ENCODE peak calls at places on chromosomes 16 and 17, in seven cellular contexts. M is HCT116, T is fibroblast of villous mesenchyme, C is neuronal stem cell, F is neural progenitor cell, R is left ventricle myocardium inferior, W is colonic mucosa. V is an unnamed sample.

GRCh38 chr16:19242186-19242585 is 43.3 kb upstream of the CLEC19A start:
- DNase-seq in M (no peak), T (no peak), C (no peak), F (no peak), R (no peak), W (no peak), V (no peak)

GRCh38 chr17:6514371-6514770 is 42.0 kb downstream of the PITPNM3 start:
- DNase-seq in M (no peak), T (no peak), C (no peak), F (no peak), R (no peak), W (no peak), V (no peak)

GRCh38 chr16:25978227-25978626 is 286.5 kb downstream of the HS3ST4 start:
- DNase-seq in M (no peak), T (no peak), C (no peak), F (no peak), R (no peak), W (no peak), V (no peak)

GRCh38 chr16:67186550-67186950 is 2.8 kb upstream of the MATCAP1 start:
- DNase-seq in M (no peak), T (no peak), C (no peak), F (no peak), R (no peak), W (no peak), V (no peak)

GRCh38 chr17:74361613-74362391 is at the start of gene BTBD17:
- DNase-seq in M (no peak), T (peak; percentile 21), C (peak; percentile 91), F (peak; percentile 97), R (peak; percentile 55), W (peak; percentile 54), V (no peak)

GRCh38 chr17:77287432-77288068 is 146.8 kb downstream of the SEC14L1 start:
- DNase-seq in M (peak; percentile 92), T (peak; percentile 98), C (no peak), F (peak; percentile 69), R (peak; percentile 54), W (peak; percentile 61), V (peak; percentile 61)

GRCh38 chr16:79316004-79316458 is 284.5 kb downstream of the MAF start:
- DNase-seq in M (no peak), T (no peak), C (no peak), F (no peak), R (no peak), W (no peak), V (no peak)

GRCh38 chr16:67846320-67847063 is at the start of gene NUTF2:
- DNase-seq in M (peak; percentile 81), T (peak; percentile 95), C (peak; percentile 99), F (peak; percentile 99), R (peak; percentile 97), W (peak; percentile 96), V (peak; percentile 76)

GRCh38 chr17:72489273-72489641 is 368.4 kb downstream of the SOX9 start:
- DNase-seq in M (no peak), T (no peak), C (no peak), F (no peak), R (no peak), W (no peak), V (no peak)

GRCh38 chr16:88382491-88383400 is at the start of gene ZNF469:
- DNase-seq in M (no peak), T (peak; percentile 29), C (no peak), F (peak; percentile 69), R (peak; percentile 14), W (no peak), V (no peak)

DNA sequence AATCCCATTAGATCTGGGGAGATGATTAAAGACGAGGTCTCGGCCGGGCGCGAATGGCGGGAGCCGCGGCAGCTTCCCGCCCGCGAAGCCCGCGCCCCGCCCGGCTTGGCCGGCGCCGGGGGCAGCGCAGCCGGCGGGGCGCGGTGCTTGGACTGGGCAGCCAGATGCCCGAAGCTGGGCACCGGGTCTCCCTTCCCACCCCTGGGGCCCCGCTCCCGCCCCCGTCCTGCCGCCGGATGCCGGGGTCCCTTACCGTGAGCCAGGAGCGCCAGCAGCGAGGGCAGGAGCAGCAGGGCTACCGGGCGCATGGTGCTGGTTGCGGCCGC is 308 bp downstream of the SEZ6 start:
- DNase-seq in M (no peak), T (no peak), C (no peak), F (no peak), R (no peak), W (no peak), V (no peak)
- H3K4me3 ChIP-seq in M (no peak overlapping the region), T (no peak overlapping the region), C (no peak overlapping the region), F (peak overlapping the region; percentile 60), R (peak overlapping the region; percentile 36), W (no peak overlapping the region), V (no peak overlapping the region)

DNA sequence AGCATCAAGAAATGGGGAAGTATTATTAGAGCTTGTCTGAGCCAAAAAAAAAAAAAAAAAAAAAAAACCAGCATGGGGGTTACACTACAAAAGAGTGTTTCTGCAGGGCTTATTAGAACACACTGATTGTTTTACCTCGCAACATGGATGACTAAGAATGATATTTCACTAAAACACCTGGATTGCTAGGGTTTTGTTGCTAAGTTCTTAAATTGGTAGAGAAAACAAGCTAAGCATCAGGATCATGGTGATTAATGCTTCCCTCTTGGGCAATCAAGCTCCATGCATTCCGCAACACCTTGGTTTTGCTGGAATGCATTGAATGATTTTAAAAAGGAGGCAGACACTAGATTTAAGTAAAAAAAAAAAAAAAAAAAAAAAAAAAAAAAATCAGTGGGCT is 931.4 kb upstream of the CDH8 start:
- DNase-seq in M (no peak), T (no peak), C (no peak), F (no peak), R (no peak), W (no peak), V (no peak)
- H3K4me3 ChIP-seq in M (no peak overlapping the region), T (no peak overlapping the region), C (no peak overlapping the region), F (no peak overlapping the region), R (no peak overlapping the region), W (no peak overlapping the region), V (no peak overlapping the region)

GRCh38 chr17:79920751-79921410 is 81.6 kb upstream of the CBX4 start:
- DNase-seq in M (no peak), T (no peak), C (no peak), F (no peak), R (no peak), W (no peak), V (no peak)
- H3K4me3 ChIP-seq in M (no peak overlapping the region), T (no peak overlapping the region), C (no peak overlapping the region), F (no peak overlapping the region), R (no peak overlapping the region), W (no peak overlapping the region), V (no peak overlapping the region)

GRCh38 chr16:51150894-51151320 is at the start of gene SALL1:
- DNase-seq in M (no peak), T (no peak), C (no peak), F (peak; percentile 46), R (no peak), W (no peak), V (no peak)
- H3K4me3 ChIP-seq in M (no peak within 1 kb of the TSS), T (peak within 1 kb of the TSS; percentile 64), C (peak within 1 kb of the TSS; percentile 90), F (peak within 1 kb of the TSS; percentile 97), R (peak within 1 kb of the TSS; percentile 66), W (peak within 1 kb of the TSS; percentile 17), V (peak within 1 kb of the TSS; percentile 85)

GRCh38 chr17:7573324-7574080 is 5.9 kb upstream of the CD68 start:
- DNase-seq in M (no peak), T (peak; percentile 96), C (peak; percentile 84), F (peak; percentile 94), R (peak; percentile 90), W (peak; percentile 88), V (no peak)

GRCh38 chr17:7576432-7576937 is 3.0 kb upstream of the CD68 start:
- DNase-seq in M (no peak), T (no peak), C (no peak), F (no peak), R (no peak), W (no peak), V (no peak)

GRCh38 chr17:7574176-7574953 is 5.1 kb upstream of the CD68 start:
- DNase-seq in M (no peak), T (no peak), C (no peak), F (no peak), R (no peak), W (no peak), V (no peak)

GRCh38 chr17:7575959-7576358 is 3.5 kb upstream of the CD68 start:
- DNase-seq in M (no peak), T (no peak), C (no peak), F (no peak), R (no peak), W (no peak), V (no peak)

GRCh38 chr17:7575481-7575883 is 4.0 kb upstream of the CD68 start:
- DNase-seq in M (no peak), T (no peak), C (no peak), F (no peak), R (no peak), W (no peak), V (no peak)
- H3K4me3 ChIP-seq in M (peak overlapping the region; percentile 100), T (peak overlapping the region; percentile 95), C (no peak overlapping the region), F (peak overlapping the region; percentile 86), R (peak overlapping the region; percentile 95), W (no peak overlapping the region), V (peak overlapping the region; percentile 98)

DNA sequence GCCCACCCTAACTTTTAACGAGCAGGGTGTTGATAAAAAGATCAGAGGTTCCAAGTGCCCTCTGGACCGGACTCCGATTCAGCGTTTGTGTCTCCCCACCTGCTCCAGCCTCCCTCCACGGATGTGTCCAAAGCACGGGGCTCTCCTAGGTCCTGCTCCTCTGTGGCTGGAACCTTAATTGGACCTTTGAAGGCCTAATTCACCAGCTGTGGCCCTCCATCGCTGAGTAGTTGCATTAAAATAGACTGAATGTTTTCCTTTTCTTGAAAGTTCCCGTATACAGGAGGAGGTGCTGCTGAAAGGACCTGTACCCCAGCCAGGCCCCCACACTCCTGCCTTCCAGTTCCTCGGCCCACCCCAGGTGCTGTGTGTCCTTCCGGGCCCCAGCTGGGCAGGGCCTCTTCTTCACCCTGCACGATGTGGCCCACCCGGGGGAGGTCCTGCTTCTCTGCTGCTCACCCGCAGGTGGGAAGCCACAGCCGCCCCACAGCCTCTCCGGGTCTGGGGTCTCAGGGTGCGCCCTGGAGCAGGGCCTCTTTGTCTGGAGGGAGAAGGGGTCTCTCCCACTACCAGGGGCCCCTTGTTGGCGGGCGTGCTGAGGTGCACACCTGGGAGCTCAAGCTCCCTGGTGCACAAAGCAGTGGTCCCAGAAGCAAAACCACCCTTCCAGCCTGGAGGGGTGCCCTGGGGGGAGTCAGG is 1.3 kb upstream of the CACNA1H start:
- DNase-seq in M (no peak), T (no peak), C (no peak), F (no peak), R (no peak), W (no peak), V (no peak)
- H3K4me3 ChIP-seq in M (no peak overlapping the region), T (no peak overlapping the region), C (no peak overlapping the region), F (peak overlapping the region; percentile 68), R (no peak overlapping the region), W (no peak overlapping the region), V (no peak overlapping the region)

GRCh38 chr16:1344499-1344898 is 7.2 kb downstream of the TSR3 start:
- DNase-seq in M (no peak), T (no peak), C (no peak), F (no peak), R (no peak), W (no peak), V (no peak)

GRCh38 chr16:1341495-1342388 is 8.3 kb downstream of the BAIAP3 start:
- DNase-seq in M (no peak), T (no peak), C (no peak), F (no peak), R (no peak), W (no peak), V (no peak)

GRCh38 chr16:1345087-1345486 is 6.6 kb downstream of the TSR3 start:
- DNase-seq in M (no peak), T (no peak), C (no peak), F (no peak), R (no peak), W (no peak), V (no peak)

GRCh38 chr16:1342526-1343427 is 8.9 kb downstream of the TSR3 start:
- DNase-seq in M (peak; percentile 95), T (peak; percentile 90), C (peak; percentile 96), F (peak; percentile 99), R (peak; percentile 92), W (peak; percentile 99), V (peak; percentile 75)

GRCh38 chr16:1343428-1344242 is 8.0 kb downstream of the TSR3 start:
- DNase-seq in M (no peak), T (no peak), C (no peak), F (no peak), R (no peak), W (peak; percentile 30), V (no peak)
- H3K4me3 ChIP-seq in M (no peak overlapping the region), T (peak overlapping the region; percentile 32), C (peak overlapping the region; percentile 73), F (peak overlapping the region; percentile 54), R (peak overlapping the region; percentile 63), W (peak overlapping the region; percentile 30), V (no peak overlapping the region)

V was measured in HFF-Myc.